ENCODE peak calls at places on chromosomes 3 and 15, in seven cellular contexts. C, B, H, X, D, T and N are unnamed samples.

GRCh38 chr15:77346637-77347036 is 73.3 kb downstream of the PEAK1 start:
- DNase-seq in C (no peak), B (no peak), H (no peak), X (no peak), D (peak; percentile 71), T (no peak), N (peak; percentile 76)

GRCh38 chr3:149511040-149511626 is 36.6 kb downstream of the TM4SF4 start:
- DNase-seq in C (no peak), B (no peak), H (no peak), X (no peak), D (no peak), T (no peak), N (peak; percentile 16)

GRCh38 chr15:76386926-76387325 is 50.4 kb downstream of the ISL2 start:
- DNase-seq in C (no peak), B (no peak), H (no peak), X (no peak), D (no peak), T (no peak), N (no peak)

GRCh38 chr15:31299588-31300207 is 26.9 kb upstream of the KLF13 start:
- DNase-seq in C (no peak), B (no peak), H (no peak), X (no peak), D (no peak), T (no peak), N (peak; percentile 38)

GRCh38 chr15:65877752-65878151 is 8.5 kb downstream of the RAB11A start:
- DNase-seq in C (no peak), B (no peak), H (no peak), X (no peak), D (no peak), T (no peak), N (no peak)

GRCh38 chr15:53305554-53305953 is 453.9 kb downstream of the WDR72 start:
- DNase-seq in C (no peak), B (no peak), H (no peak), X (no peak), D (no peak), T (no peak), N (no peak)

GRCh38 chr3:81442758-81443456 is 318.5 kb downstream of the GBE1 start:
- DNase-seq in C (no peak), B (no peak), H (no peak), X (no peak), D (no peak), T (no peak), N (no peak)

GRCh38 chr3:144107923-144108322 is 136.3 kb downstream of the DIPK2A start:
- DNase-seq in C (no peak), B (no peak), H (no peak), X (no peak), D (peak; percentile 84), T (no peak), N (peak; percentile 91)

GRCh38 chr3:150925751-150926201 is 20.5 kb upstream of the MINDY4B start:
- DNase-seq in C (peak; percentile 48), B (peak; percentile 48), H (no peak), X (no peak), D (peak; percentile 78), T (peak; percentile 40), N (peak; percentile 61)

GRCh38 chr15:35301088-35301487 is 216.0 kb upstream of the NANOGP8 start:
- DNase-seq in C (no peak), B (no peak), H (no peak), X (no peak), D (no peak), T (no peak), N (peak; percentile 9)

GRCh38 chr3:38283810-38284775 is 2.0 kb downstream of the SLC22A14 start:
- DNase-seq in C (no peak), B (no peak), H (peak; percentile 49), X (no peak), D (no peak), T (no peak), N (no peak)

GRCh38 chr3:58032186-58032585 is 24.0 kb downstream of the FLNB start:
- DNase-seq in C (no peak), B (no peak), H (no peak), X (no peak), D (no peak), T (no peak), N (no peak)

GRCh38 chr3:11832964-11833621 is 13.6 kb downstream of the TAMM41 start:
- DNase-seq in C (no peak), B (no peak), H (no peak), X (no peak), D (no peak), T (no peak), N (no peak)

GRCh38 chr3:119796785-119797184 is 14.9 kb downstream of the NR1I2 start:
- DNase-seq in C (no peak), B (no peak), H (no peak), X (no peak), D (no peak), T (no peak), N (no peak)

GRCh38 chr3:13546667-13547171 is 2.2 kb upstream of the FBLN2 start:
- DNase-seq in C (no peak), B (no peak), H (no peak), X (no peak), D (no peak), T (no peak), N (peak; percentile 13)

GRCh38 chr3:24034464-24034863 is 89.4 kb downstream of the NR1D2 start:
- DNase-seq in C (no peak), B (no peak), H (no peak), X (no peak), D (no peak), T (no peak), N (no peak)